ENCODE peak calls at places on chromosomes 7 and 10, in seven cellular contexts. Z, G, U, E, O, P and D are unnamed samples.
A peak's percentile ranks its signal among the peaks of the same experiment; 100 is the strongest.

GRCh38 chr7:23600251-23600650 is 3.1 kb downstream of the CCDC126 start:
- DNase-seq in Z (no peak), G (no peak), U (no peak), E (no peak), O (no peak), P (no peak), D (no peak)

GRCh38 chr10:98168766-98169165 is 34.3 kb downstream of the R3HCC1L start:
- DNase-seq in Z (no peak), G (no peak), U (no peak), E (no peak), O (no peak), P (no peak), D (no peak)

GRCh38 chr7:101164071-101164840 is 1.1 kb downstream of the VGF start:
- DNase-seq in Z (peak; percentile 34), G (peak; percentile 53), U (no peak), E (no peak), O (no peak), P (no peak), D (no peak)

GRCh38 chr10:29392376-29393021 is 103.6 kb downstream of the LYZL1 start:
- DNase-seq in Z (peak; percentile 40), G (peak; percentile 75), U (no peak), E (no peak), O (peak; percentile 49), P (peak; percentile 33), D (no peak)

GRCh38 chr10:43384252-43385221 is 13.1 kb downstream of the FXYD4 start:
- DNase-seq in Z (no peak), G (no peak), U (no peak), E (no peak), O (no peak), P (no peak), D (peak; percentile 58)

GRCh38 chr7:75866129-75866496 is 12.7 kb upstream of the RHBDD2 start:
- DNase-seq in Z (no peak), G (no peak), U (no peak), E (no peak), O (no peak), P (no peak), D (no peak)

GRCh38 chr7:80098795-80099194 is 35.8 kb upstream of the GNAI1 start:
- DNase-seq in Z (no peak), G (peak; percentile 21), U (no peak), E (no peak), O (no peak), P (no peak), D (no peak)

GRCh38 chr10:17758200-17758599 is 6.2 kb downstream of the TMEM236 start:
- DNase-seq in Z (no peak), G (no peak), U (no peak), E (no peak), O (no peak), P (no peak), D (no peak)

GRCh38 chr10:132422931-132423813 is 26.2 kb downstream of the PWWP2B start:
- DNase-seq in Z (no peak), G (no peak), U (no peak), E (no peak), O (no peak), P (no peak), D (no peak)

GRCh38 chr10:125757742-125758141 is 17.9 kb downstream of the MMP21 start:
- DNase-seq in Z (no peak), G (no peak), U (no peak), E (no peak), O (no peak), P (no peak), D (no peak)

GRCh38 chr7:158617737-158618128 is 30.1 kb upstream of the PTPRN2 start:
- DNase-seq in Z (no peak), G (no peak), U (no peak), E (no peak), O (peak; percentile 45), P (no peak), D (no peak)

GRCh38 chr10:49161411-49161997 is 26.7 kb downstream of the TMEM273 start:
- DNase-seq in Z (no peak), G (no peak), U (no peak), E (no peak), O (no peak), P (no peak), D (no peak)

GRCh38 chr7:74283858-74284447 is 5.3 kb upstream of the CLIP2 start:
- DNase-seq in Z (no peak), G (no peak), U (no peak), E (no peak), O (no peak), P (no peak), D (no peak)

GRCh38 chr10:14578060-14578952 is 196.4 kb downstream of the FAM107B start:
- DNase-seq in Z (peak; percentile 56), G (no peak), U (no peak), E (no peak), O (peak; percentile 28), P (no peak), D (no peak)

GRCh38 chr7:128166603-128167315 is 74.3 kb upstream of the LEP start:
- DNase-seq in Z (no peak), G (peak; percentile 85), U (no peak), E (no peak), O (no peak), P (no peak), D (no peak)

GRCh38 chr7:42236266-42237161 is 495 bp downstream of the GLI3 start:
- DNase-seq in Z (no peak), G (peak; percentile 48), U (no peak), E (peak; percentile 49), O (no peak), P (peak; percentile 27), D (peak; percentile 84)
- TF ChIP-seq CTCF in Z (no peak), G (no peak), U (no peak), E (no peak), O (no peak), P (no peak), D (no peak)

GRCh38 chr10:118439824-118440223 is 97.7 kb upstream of the FAM204A start:
- DNase-seq in Z (no peak), G (no peak), U (no peak), E (no peak), O (no peak), P (no peak), D (no peak)
- TF ChIP-seq EP300 in Z (no peak), G (no peak), U (no peak), E (no peak), O (no peak), P (no peak), D (no peak)

DNA sequence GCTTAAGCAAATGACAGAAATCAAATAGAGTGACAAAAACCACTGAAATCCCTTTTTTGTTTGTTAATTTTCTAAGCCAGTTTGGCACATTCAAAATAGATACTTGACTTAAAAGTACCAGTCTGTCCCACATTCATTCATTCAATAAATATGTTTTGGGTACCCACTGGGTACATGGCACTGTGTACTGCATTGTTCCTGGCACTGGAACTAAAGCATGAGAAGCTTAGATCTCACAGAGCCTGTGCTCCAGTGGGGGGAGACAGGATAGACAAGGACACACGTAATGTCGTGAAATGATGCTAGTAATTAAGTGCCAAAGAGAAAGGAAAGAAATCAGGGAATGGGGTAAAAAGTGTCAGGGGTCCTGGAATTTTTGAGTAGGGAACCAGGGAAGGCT is 13.0 kb downstream of the MTURN start:
- DNase-seq in Z (no peak), G (no peak), U (no peak), E (no peak), O (no peak), P (no peak), D (no peak)
- TF ChIP-seq CTCF in Z (no peak), G (no peak), U (no peak), E (no peak), O (no peak), P (no peak), D (no peak)

DNA sequence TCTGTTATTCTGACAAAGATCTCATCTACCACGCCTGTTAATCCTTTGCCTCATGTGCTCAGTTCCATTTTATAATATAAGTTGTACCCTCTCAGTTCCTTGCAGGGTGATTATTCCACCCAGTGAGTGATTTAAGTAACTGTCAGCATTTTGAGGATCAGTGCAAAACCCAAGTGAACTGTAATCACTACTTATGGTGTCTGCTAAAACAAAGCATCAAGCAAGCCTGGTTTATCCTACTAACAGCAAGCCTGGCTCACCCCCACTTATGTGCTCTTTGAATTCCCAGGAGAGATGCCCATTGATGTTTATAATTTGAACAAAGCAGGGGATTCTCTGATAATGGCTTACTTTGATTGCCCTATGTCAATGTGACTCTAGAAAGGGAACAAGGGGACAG is 186.8 kb upstream of the LRGUK start:
- DNase-seq in Z (no peak), G (no peak), U (no peak), E (no peak), O (no peak), P (no peak), D (no peak)
- TF ChIP-seq EP300 in Z (no peak), G (no peak), U (no peak), E (no peak), O (no peak), P (no peak), D (no peak)

GRCh38 chr7:70618020-70618551 is 513.9 kb upstream of the GALNT17 start:
- DNase-seq in Z (no peak), G (no peak), U (no peak), E (no peak), O (no peak), P (no peak), D (no peak)
- TF ChIP-seq CTCF in Z (no peak), G (no peak), U (no peak), E (no peak), O (no peak), P (no peak), D (no peak)

GRCh38 chr10:122863216-122863615 is 16.2 kb downstream of the FAM24B start:
- DNase-seq in Z (no peak), G (no peak), U (no peak), E (no peak), O (no peak), P (no peak), D (no peak)

GRCh38 chr10:122864901-122865300 is 14.5 kb downstream of the FAM24B start:
- DNase-seq in Z (no peak), G (no peak), U (no peak), E (no peak), O (no peak), P (no peak), D (no peak)

GRCh38 chr10:122859527-122859926 is 13.9 kb upstream of the CUZD1 start:
- DNase-seq in Z (no peak), G (no peak), U (no peak), E (no peak), O (no peak), P (no peak), D (no peak)

GRCh38 chr10:122863796-122864592 is 15.4 kb downstream of the FAM24B start:
- DNase-seq in Z (no peak), G (no peak), U (no peak), E (no peak), O (no peak), P (no peak), D (no peak)

GRCh38 chr10:122861724-122862161 is 16.1 kb upstream of the CUZD1 start:
- DNase-seq in Z (no peak), G (no peak), U (no peak), E (no peak), O (no peak), P (no peak), D (no peak)
- TF ChIP-seq EP300 in Z (no peak), G (no peak), U (no peak), E (no peak), O (no peak), P (no peak), D (no peak)